ENCODE peak calls at places on chromosomes 4 and X, in five cellular contexts. R is neural progenitor cell, F is PC-3, J is GM23338, U is MM.1S. W is an unnamed sample.

GRCh38 chrX:104539081-104539480 is 26.9 kb upstream of the IL1RAPL2 start:
- DNase-seq in R (no peak), F (no peak), J (no peak), U (no peak), W (no peak)

GRCh38 chr4:6753103-6753560 is 29.4 kb upstream of the KIAA0232 start:
- DNase-seq in R (peak; percentile 61), F (no peak), J (no peak), U (no peak), W (peak; percentile 15)

GRCh38 chrX:153870791-153871360 is 15.1 kb downstream of the L1CAM start:
- DNase-seq in R (no peak), F (no peak), J (no peak), U (no peak), W (no peak)

GRCh38 chrX:1449581-1450149 is 3.0 kb downstream of the ASMTL start:
- DNase-seq in R (no peak), F (no peak), J (no peak), U (no peak), W (no peak)

GRCh38 chrX:40099046-40099968 is 1.5 kb upstream of the BCOR start:
- DNase-seq in R (peak; percentile 59), F (no peak), J (peak; percentile 71), U (peak; percentile 72), W (peak; percentile 55)

GRCh38 chrX:38175140-38175539 is 45.5 kb downstream of the SRPX start:
- DNase-seq in R (peak; percentile 69), F (peak; percentile 66), J (peak; percentile 64), U (peak; percentile 30), W (peak; percentile 53)

GRCh38 chrX:18899796-18900380 is 84.0 kb downstream of the PHKA2 start:
- DNase-seq in R (peak; percentile 44), F (no peak), J (peak; percentile 35), U (no peak), W (peak; percentile 29)

GRCh38 chr4:24322517-24322916 is 261.8 kb downstream of the DHX15 start:
- DNase-seq in R (no peak), F (no peak), J (no peak), U (no peak), W (no peak)

GRCh38 chrX:7215842-7216241 is 67.9 kb upstream of the PUDP start:
- DNase-seq in R (no peak), F (no peak), J (no peak), U (no peak), W (no peak)

GRCh38 chrX:132592880-132593279 is 104.0 kb upstream of the MBNL3 start:
- DNase-seq in R (peak; percentile 49), F (no peak), J (peak; percentile 49), U (peak; percentile 17), W (peak; percentile 25)

GRCh38 chr4:126405369-126405982 is 1090.7 kb downstream of the FAT4 start:
- DNase-seq in R (peak; percentile 47), F (no peak), J (peak; percentile 68), U (peak; percentile 47), W (no peak)

DNA sequence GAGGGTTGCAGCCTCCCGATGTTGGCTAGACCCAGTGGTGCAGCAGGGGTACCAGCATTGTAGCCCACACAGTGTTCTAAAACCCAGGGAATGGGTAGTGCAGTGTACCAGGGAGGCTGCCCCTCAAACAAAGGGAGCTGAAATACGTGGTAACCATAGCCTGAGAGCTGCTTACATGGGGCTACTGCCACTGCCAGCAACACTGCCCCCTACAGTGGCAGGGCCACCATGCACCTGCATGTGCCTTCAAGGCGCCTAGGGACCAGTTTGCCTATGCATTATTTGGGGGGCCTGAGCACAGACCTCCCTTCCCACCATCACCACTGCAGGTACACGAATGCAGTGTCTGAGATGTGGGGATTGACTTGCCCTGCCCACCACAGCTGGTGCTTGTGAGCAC is 21.0 kb upstream of the BMP15 start:
- DNase-seq in R (no peak), F (no peak), J (peak; percentile 31), U (no peak), W (no peak)
- H3K27me3 ChIP-seq in R (no peaks in the 10 kb centered on the region), F (no peaks in the 10 kb centered on the region), J (no peaks in the 10 kb centered on the region), U (no peaks in the 10 kb centered on the region), W (no peaks in the 10 kb centered on the region)

DNA sequence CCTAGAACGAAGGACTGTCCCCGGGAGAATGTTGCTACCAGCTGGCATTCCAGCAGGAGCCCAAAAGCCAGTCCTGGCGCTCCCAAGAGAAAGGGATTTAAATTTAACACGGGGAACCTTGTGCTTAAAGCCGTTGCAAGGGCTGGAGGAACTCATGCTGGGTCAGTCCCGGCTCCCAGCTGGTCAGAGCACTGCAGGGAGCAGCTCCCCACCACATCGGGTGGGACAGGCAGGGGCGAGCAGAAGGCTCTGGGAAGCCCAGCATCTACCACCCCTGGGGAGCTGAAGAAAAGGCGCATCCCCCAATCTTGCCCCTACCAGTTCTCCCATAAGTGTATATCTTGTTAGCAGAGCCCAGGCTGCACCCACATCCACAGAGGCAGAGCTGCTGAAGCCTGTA is 15.7 kb downstream of the CFAP99 start:
- DNase-seq in R (no peak), F (no peak), J (no peak), U (no peak), W (no peak)
- TF ChIP-seq EZH2phosphoT487 in R (no peak), F (no peak), J (no peak), U (no peak), W (no peak)

GRCh38 chr4:110618091-110619000 is 4.5 kb downstream of the PITX2 start:
- DNase-seq in R (peak; percentile 90), F (peak; percentile 54), J (peak; percentile 86), U (no peak), W (peak; percentile 74)
- TF ChIP-seq EZH2 in R (peak; percentile 71), F (no peak), J (peak; percentile 93), U (no peak), W (no peak)

GRCh38 chr4:3722446-3723231 is 43.5 kb upstream of the ADRA2C start:
- DNase-seq in R (no peak), F (no peak), J (no peak), U (no peak), W (no peak)
- H3K27me3 ChIP-seq in R (peaks cover 42% of the 10 kb centered on the region), F (peaks cover 54% of the 10 kb centered on the region), J (peaks cover 10% of the 10 kb centered on the region), U (peaks cover 85% of the 10 kb centered on the region), W (peaks cover 32% of the 10 kb centered on the region)

DNA sequence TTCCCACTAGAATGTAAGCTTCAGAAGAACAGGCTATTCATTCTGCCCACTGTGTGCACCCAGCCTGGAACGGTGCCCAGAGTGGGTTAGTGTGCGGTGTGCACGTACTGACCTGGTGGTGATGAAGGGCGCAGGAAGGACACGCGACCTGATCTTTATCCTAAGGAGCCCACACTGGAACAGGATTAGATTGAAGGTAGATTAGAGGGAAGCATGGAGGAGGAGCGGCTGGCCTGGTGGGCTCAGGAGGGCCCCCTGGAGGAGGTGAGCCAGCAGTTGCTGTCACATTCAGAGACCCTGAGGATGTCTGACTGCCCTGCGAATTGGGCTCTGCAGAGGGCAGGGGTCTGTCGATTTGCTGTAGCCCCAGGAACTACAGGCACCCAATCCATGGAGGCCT is 73.1 kb downstream of the HTRA3 start:
- DNase-seq in R (peak; percentile 62), F (no peak), J (peak; percentile 83), U (no peak), W (no peak)
- TF ChIP-seq EZH2phosphoT487 in R (no peak), F (no peak), J (no peak), U (no peak), W (no peak)

GRCh38 chr4:190015538-190016368 is 11.3 kb downstream of the FRG2 start:
- DNase-seq in R (peak; percentile 12), F (no peak), J (peak; percentile 69), U (no peak), W (no peak)

GRCh38 chr4:190017357-190018200 is 9.5 kb downstream of the FRG2 start:
- DNase-seq in R (peak; percentile 39), F (no peak), J (peak; percentile 54), U (no peak), W (peak; percentile 7)

GRCh38 chr4:190018201-190018920 is 8.7 kb downstream of the FRG2 start:
- DNase-seq in R (no peak), F (no peak), J (peak; percentile 46), U (no peak), W (no peak)

GRCh38 chr4:190016369-190017289 is 10.4 kb downstream of the FRG2 start:
- DNase-seq in R (peak; percentile 2), F (no peak), J (no peak), U (no peak), W (no peak)

DNA sequence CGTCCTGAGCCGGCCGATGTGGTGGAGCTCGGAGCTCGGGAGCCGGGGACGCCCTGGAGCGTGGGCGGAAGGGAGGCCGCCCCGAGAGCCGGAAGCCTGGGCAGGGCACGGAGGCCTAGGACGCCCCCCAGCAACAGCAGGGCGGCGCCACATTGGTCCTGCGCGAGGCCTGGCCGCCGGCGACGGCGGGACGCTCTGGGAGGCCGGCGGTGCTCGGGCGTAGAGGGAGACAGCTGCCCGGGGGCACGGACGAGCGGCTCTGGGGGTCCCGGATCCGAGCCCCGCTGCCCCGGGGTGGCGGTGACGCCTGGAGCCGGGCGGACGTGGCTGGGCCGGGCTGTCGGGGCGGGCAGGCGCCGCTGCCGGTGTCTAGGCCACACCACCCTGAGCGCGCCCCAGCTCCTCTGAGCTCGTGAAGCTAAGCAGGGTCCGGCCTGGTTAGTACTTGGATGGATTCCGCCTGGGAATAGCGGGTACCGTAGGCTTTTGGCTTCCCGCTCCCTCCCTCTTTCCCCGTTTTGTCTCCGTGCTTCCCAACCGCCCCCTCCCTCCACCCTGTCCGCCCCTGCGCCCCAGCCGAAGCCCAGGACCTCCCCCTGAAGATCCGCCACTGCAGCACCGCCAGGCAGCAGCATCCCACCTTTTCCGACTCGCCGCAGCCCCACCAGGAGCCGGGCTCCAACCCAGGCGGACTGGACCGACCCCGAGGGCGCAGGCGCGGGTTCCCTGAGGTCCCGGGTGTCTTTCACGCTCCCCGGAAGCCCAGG is 12.1 kb downstream of the FRG2 start:
- DNase-seq in R (peak; percentile 48), F (no peak), J (peak; percentile 84), U (no peak), W (peak; percentile 44)
- TF ChIP-seq EZH2 in R (peak; percentile 69), F (no peak), J (no peak), U (no peak), W (peak; percentile 48)

GRCh38 chr4:112848931-112849330 is 200.5 kb upstream of the ANK2 start:
- DNase-seq in R (no peak), F (no peak), J (no peak), U (no peak), W (no peak)

GRCh38 chr4:112855058-112855457 is 194.4 kb upstream of the ANK2 start:
- DNase-seq in R (no peak), F (no peak), J (no peak), U (no peak), W (no peak)

GRCh38 chr4:112854420-112854819 is 195.0 kb upstream of the ANK2 start:
- DNase-seq in R (no peak), F (no peak), J (no peak), U (no peak), W (no peak)

GRCh38 chr4:112853662-112854256 is 195.7 kb upstream of the ANK2 start:
- DNase-seq in R (no peak), F (peak; percentile 8), J (peak; percentile 31), U (no peak), W (no peak)

DNA sequence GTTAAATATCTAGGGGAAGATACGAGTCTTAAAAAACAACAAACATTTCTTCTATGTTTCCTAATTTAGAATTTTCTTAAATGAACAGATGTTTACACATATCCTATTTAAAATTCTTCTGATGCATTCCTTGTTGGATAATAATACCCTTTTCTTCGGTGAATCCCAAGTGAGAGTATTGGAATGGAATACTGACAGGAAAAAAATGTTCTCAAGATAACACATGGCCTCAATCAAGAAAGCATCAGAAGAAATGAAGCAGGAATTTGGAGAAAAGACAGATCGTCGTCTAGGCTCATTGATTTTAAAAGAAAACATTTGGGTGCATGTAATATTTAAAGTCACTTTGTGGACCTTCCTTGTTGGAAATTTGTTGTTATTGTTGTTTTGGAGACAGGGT is 196.9 kb upstream of the ANK2 start:
- DNase-seq in R (no peak), F (no peak), J (no peak), U (no peak), W (no peak)
- H3K27me3 ChIP-seq in R (no peaks in the 10 kb centered on the region), F (peaks cover 11% of the 10 kb centered on the region), J (no peaks in the 10 kb centered on the region), U (no peaks in the 10 kb centered on the region), W (no peaks in the 10 kb centered on the region)

W was measured in hepatocyte.